ENCODE peak calls at places on chromosome 10, in nine cellular contexts. A is A549; H is sigmoid colon; B is stomach; P is uterus; Y is body of pancreas; O is OCI-LY7; F is cardiac muscle cell; K is CD8-positive, alpha-beta T cell. J is an unnamed sample.

GRCh38 chr10:23314835-23315239 is 29.8 kb downstream of the C10orf67 start:
- DNase-seq in F (peak; percentile 91), Y (peak; percentile 68), H (no peak), B (peak; percentile 52), P (no peak), A (peak; percentile 74), K (peak; percentile 46), O (peak; percentile 80), J (peak; percentile 70)

GRCh38 chr10:86953747-86954680 is 3.4 kb downstream of the MMRN2 start:
- DNase-seq in H (peak; percentile 67), P (peak; percentile 73), B (no peak), O (no peak), K (no peak), Y (peak; percentile 25), A (no peak), F (peak; percentile 86), J (no peak)

GRCh38 chr10:75910032-75910431 is 478.6 kb downstream of the LRMDA start:
- DNase-seq in P (no peak), H (no peak), K (no peak), F (peak; percentile 69), B (no peak), A (peak; percentile 19), O (no peak), Y (no peak), J (no peak)

GRCh38 chr10:89062861-89063260 is 72.3 kb downstream of the FAS start:
- DNase-seq in B (peak; percentile 26), Y (peak; percentile 47), P (peak; percentile 29), F (peak; percentile 76), K (no peak), O (no peak), A (no peak), H (no peak), J (no peak)

GRCh38 chr10:131885391-131886165 is 15.2 kb upstream of the PPP2R2D start:
- DNase-seq in Y (peak; percentile 89), B (peak; percentile 84), K (peak; percentile 82), P (peak; percentile 62), A (peak; percentile 76), F (peak; percentile 76), O (peak; percentile 10), H (peak; percentile 86), J (no peak)

GRCh38 chr10:30831401-30831800 is 200.3 kb downstream of the ZNF438 start:
- DNase-seq in P (no peak), Y (no peak), H (no peak), O (no peak), B (no peak), K (no peak), A (no peak), F (no peak), J (no peak)

GRCh38 chr10:93384006-93384405 is 98.1 kb downstream of the MYOF start:
- DNase-seq in O (no peak), K (no peak), Y (no peak), F (no peak), B (no peak), A (peak; percentile 40), P (no peak), H (no peak), J (no peak)

GRCh38 chr10:101875068-101875688 is 31.6 kb upstream of the KCNIP2 start:
- DNase-seq in H (no peak), A (no peak), B (no peak), Y (no peak), O (no peak), P (no peak), K (no peak), F (no peak), J (no peak)

GRCh38 chr10:73786512-73786885 is 1.1 kb downstream of the ZSWIM8 start:
- DNase-seq in F (no peak), O (no peak), P (no peak), Y (no peak), H (no peak), K (no peak), B (no peak), A (no peak), J (no peak)

GRCh38 chr10:124625831-124626238 is 118.3 kb downstream of the FAM53B start:
- DNase-seq in B (no peak), K (no peak), H (no peak), Y (no peak), A (no peak), O (no peak), P (no peak), F (no peak), J (no peak)

GRCh38 chr10:102504179-102504975 is 605 bp downstream of the SUFU start:
- DNase-seq in A (no peak), O (peak; percentile 23), P (peak; percentile 52), K (peak; percentile 16), Y (peak; percentile 20), B (peak; percentile 26), H (peak; percentile 74), F (peak; percentile 22), J (peak; percentile 53)

GRCh38 chr10:15748137-15748536 is 28.4 kb upstream of the ITGA8 start:
- DNase-seq in K (no peak), B (no peak), P (no peak), H (no peak), O (no peak), A (no peak), Y (no peak), F (no peak), J (no peak)

GRCh38 chr10:63217120-63217605 is 84.0 kb downstream of the NRBF2 start:
- DNase-seq in O (peak; percentile 73), Y (no peak), K (no peak), P (no peak), F (peak; percentile 69), B (no peak), A (peak; percentile 61), H (no peak), J (peak; percentile 64)

GRCh38 chr10:103912759-103913158 is 5.2 kb downstream of the STN1 start:
- DNase-seq in B (no peak), F (no peak), K (no peak), H (no peak), O (no peak), A (no peak), P (no peak), Y (no peak), J (no peak)
- H3K4me1 ChIP-seq in B (peaks cover 63% of the 10 kb centered on the region), F (peaks cover 14% of the 10 kb centered on the region), K (peaks cover 72% of the 10 kb centered on the region), H (peaks cover 31% of the 10 kb centered on the region), O (peaks cover 34% of the 10 kb centered on the region), A (peaks cover 45% of the 10 kb centered on the region), P (peaks cover 4% of the 10 kb centered on the region), Y (peaks cover 52% of the 10 kb centered on the region), J (no peaks in the 10 kb centered on the region)

DNA sequence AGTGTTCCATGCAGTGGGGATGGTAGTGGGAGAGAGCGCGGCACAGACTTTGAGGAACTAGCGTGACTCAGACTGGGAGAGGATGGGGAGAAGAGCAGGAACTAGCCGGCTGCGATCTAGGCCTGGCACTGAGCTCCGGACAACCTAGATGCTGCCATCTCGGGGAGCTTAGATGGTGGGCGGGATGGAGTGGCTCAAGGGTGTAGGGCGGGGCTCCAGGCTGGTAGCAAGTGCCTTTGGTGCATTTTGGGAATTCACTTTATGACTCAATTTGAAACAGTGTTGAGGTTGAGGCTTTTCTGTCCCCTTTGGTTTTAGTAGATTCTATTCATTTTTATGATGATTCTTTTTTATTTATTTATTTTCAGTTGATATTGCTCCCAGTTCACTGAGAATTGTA is 185.3 kb upstream of the GPR26 start:
- DNase-seq in A (no peak), B (no peak), H (peak; percentile 46), P (no peak), K (no peak), Y (no peak), O (no peak), F (no peak), J (no peak)
- TF ChIP-seq CTCF in A (no peak), B (no peak), H (no peak), P (no peak), K (no peak), Y (no peak), O (no peak), F (no peak), J (no peak)

GRCh38 chr10:17022898-17023297 is 106.7 kb downstream of the CUBN start:
- DNase-seq in O (no peak), H (no peak), P (no peak), A (no peak), Y (no peak), F (peak; percentile 82), B (no peak), K (no peak), J (no peak)

GRCh38 chr10:17024461-17024860 is 105.2 kb downstream of the CUBN start:
- DNase-seq in A (no peak), P (no peak), H (no peak), K (no peak), O (no peak), Y (no peak), B (no peak), F (no peak), J (no peak)

GRCh38 chr10:17026686-17027485 is 102.7 kb downstream of the CUBN start:
- DNase-seq in B (no peak), O (no peak), Y (no peak), F (peak; percentile 24), H (no peak), A (no peak), K (peak; percentile 67), P (no peak), J (no peak)

GRCh38 chr10:17023386-17024298 is 106.0 kb downstream of the CUBN start:
- DNase-seq in F (peak; percentile 98), A (peak; percentile 71), H (peak; percentile 89), P (peak; percentile 68), Y (peak; percentile 30), B (peak; percentile 37), O (peak; percentile 5), K (peak; percentile 77), J (no peak)

DNA sequence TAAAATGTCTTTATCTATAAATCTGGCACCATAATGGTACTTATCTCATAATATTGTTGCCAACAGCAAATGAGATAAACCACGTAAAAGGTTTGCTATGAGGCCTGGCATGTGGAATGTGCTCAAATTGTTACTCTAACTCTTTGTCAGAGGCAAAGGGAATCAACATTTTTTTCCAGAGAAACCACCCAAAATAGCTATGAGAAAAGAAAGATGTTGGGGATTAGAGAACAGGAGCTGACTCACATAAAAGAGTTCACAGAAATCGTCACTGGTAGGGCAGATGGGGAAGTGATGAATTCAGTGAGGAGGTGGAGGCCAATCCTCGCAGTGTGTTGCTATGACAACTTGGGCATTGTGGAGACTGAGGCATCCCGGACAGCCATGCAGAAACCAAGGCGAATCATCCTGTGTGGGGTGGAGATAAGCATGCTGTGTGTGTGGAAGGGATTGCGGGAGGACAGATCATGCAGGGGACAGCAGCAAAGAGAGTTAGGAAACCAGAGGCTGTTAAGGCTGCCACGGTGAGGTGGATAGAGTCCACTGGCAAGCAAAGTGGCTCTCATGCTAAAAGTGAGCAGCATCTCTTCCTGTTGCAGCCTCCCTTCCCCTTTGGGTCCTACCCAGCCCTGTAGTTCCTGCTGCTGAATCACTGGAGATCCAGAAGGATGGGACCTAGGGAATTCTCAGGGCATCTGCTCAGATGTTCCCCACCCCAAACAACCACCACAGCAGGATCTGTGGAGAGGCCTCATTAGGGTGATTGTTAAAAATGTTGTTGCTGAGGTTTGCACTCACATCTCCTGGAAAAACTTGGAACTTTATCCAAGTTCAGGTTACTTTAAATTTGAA is 103.9 kb downstream of the CUBN start:
- DNase-seq in F (peak; percentile 92), H (peak; percentile 72), A (peak; percentile 46), O (no peak), Y (peak; percentile 12), B (no peak), K (peak; percentile 54), P (no peak), J (no peak)
- H3K4me1 ChIP-seq in F (peaks cover 18% of the 10 kb centered on the region), H (peaks cover 14% of the 10 kb centered on the region), A (peaks cover 13% of the 10 kb centered on the region), O (peaks cover 8% of the 10 kb centered on the region), Y (no peaks in the 10 kb centered on the region), B (peaks cover 5% of the 10 kb centered on the region), K (peaks cover 86% of the 10 kb centered on the region), P (no peaks in the 10 kb centered on the region), J (no peaks in the 10 kb centered on the region)

DNA sequence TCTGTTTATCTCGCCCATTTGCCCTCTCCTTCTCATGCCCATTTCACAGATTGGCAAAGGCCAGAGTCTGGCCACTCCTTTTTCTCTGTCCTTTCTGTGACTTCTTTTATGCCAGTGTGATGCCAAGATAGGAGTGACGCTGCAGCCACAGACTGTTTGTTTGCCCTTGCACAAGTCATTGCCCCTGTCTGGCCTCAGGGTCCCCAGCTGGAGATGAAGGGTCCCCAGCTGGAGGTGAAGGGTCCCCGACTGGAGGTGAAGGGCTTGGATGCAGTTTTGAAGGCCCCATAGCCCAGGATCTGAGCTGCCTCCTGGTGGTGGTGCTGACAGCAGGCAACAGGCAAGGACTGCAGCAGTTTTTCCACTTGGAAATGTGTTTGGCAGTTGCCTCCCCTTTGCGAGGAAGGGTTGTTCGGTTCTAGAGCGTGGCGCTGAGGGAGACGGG is 50.8 kb upstream of the SLC29A3 start:
- DNase-seq in P (peak; percentile 52), A (peak; percentile 39), Y (no peak), H (no peak), B (no peak), O (no peak), K (no peak), F (peak; percentile 63), J (peak; percentile 70)
- TF ChIP-seq CTCF in P (peak; percentile 54), A (peak; percentile 28), Y (no peak), H (peak; percentile 38), B (no peak), O (no peak), K (no peak), F (peak; percentile 75), J (peak; percentile 92)

J was measured in Caco-2.